ENCODE peak calls at places on chromosomes 4 and X, in seven cellular contexts. T is fibroblast of pulmonary artery; O is foreskin fibroblast; P is HFF-Myc; C is IMR-90; Q is PC-3; U is CD8-positive, alpha-beta T cell. I is an unnamed sample.

GRCh38 chr4:139243448-139244365 is 36.3 kb downstream of the MGARP start:
- DNase-seq in T (peak), O (peak), P (peak), C (peak), Q (peak), U (no peak), I (peak)

GRCh38 chrX:45622042-45622423 is 421.4 kb upstream of the DIPK2B start:
- DNase-seq in T (no peak), O (no peak), P (no peak), C (no peak), Q (no peak), U (no peak), I (no peak)

GRCh38 chr4:138851626-138852443 is 163.7 kb upstream of the NOCT start:
- DNase-seq in T (no peak), O (no peak), P (no peak), C (peak), Q (no peak), U (no peak), I (no peak)

GRCh38 chr4:180160195-180160985 is 2082.8 kb upstream of the TENM3 start:
- DNase-seq in T (no peak), O (no peak), P (no peak), C (peak), Q (no peak), U (no peak), I (no peak)

GRCh38 chr4:6019316-6020263 is 1.4 kb upstream of the C4orf50 start:
- DNase-seq in T (peak), O (peak), P (peak), C (peak), Q (peak), U (no peak), I (peak)

GRCh38 chrX:129572422-129572821 is 32.4 kb downstream of the OCRL start:
- DNase-seq in T (no peak), O (no peak), P (no peak), C (no peak), Q (no peak), U (no peak), I (peak)

GRCh38 chr4:184400891-184401290 is 73.5 kb downstream of the IRF2 start:
- DNase-seq in T (no peak), O (no peak), P (no peak), C (no peak), Q (no peak), U (no peak), I (no peak)

GRCh38 chrX:12978205-12979010 is 3.5 kb downstream of the TMSB4X start:
- DNase-seq in T (peak), O (peak), P (no peak), C (peak), Q (peak), U (no peak), I (peak)

GRCh38 chr4:112140536-112140935 is 4.7 kb upstream of the FAM241A start:
- DNase-seq in T (peak), O (no peak), P (no peak), C (no peak), Q (no peak), U (no peak), I (peak)

GRCh38 chr4:44351069-44351468 is 97.5 kb downstream of the KCTD8 start:
- DNase-seq in T (peak), O (no peak), P (no peak), C (no peak), Q (peak), U (no peak), I (no peak)

GRCh38 chr4:8699479-8700145 is 107.0 kb downstream of the CPZ start:
- DNase-seq in T (no peak), O (no peak), P (no peak), C (no peak), Q (no peak), U (no peak), I (no peak)

GRCh38 chrX:41518841-41519220 is 71.7 kb downstream of the NYX start:
- DNase-seq in T (no peak), O (no peak), P (no peak), C (peak), Q (no peak), U (no peak), I (no peak)

GRCh38 chrX:257681-258289 is 23.4 kb upstream of the PLCXD1 start:
- DNase-seq in T (no peak), O (no peak), P (no peak), C (no peak), Q (no peak), U (no peak), I (no peak)

GRCh38 chr4:128335541-128335940 is 47.9 kb upstream of the PGRMC2 start:
- DNase-seq in T (no peak), O (no peak), P (no peak), C (no peak), Q (no peak), U (no peak), I (no peak)

GRCh38 chr4:7358100-7358735 is 76.5 kb downstream of the PSAPL1 start:
- DNase-seq in T (peak), O (peak), P (peak), C (peak), Q (peak), U (no peak), I (peak)

GRCh38 chr4:81457921-81458520 is 13.7 kb downstream of the RASGEF1B start:
- DNase-seq in T (no peak), O (no peak), P (no peak), C (no peak), Q (no peak), U (no peak), I (no peak)

GRCh38 chr4:40856836-40857362 is 107.1 kb downstream of the NSUN7 start:
- DNase-seq in T (peak), O (peak), P (no peak), C (peak), Q (peak), U (peak), I (peak)
- H3K4me3 ChIP-seq in T (peak), O (peak), P (peak), C (peak), Q (peak), U (peak), I (peak)

DNA sequence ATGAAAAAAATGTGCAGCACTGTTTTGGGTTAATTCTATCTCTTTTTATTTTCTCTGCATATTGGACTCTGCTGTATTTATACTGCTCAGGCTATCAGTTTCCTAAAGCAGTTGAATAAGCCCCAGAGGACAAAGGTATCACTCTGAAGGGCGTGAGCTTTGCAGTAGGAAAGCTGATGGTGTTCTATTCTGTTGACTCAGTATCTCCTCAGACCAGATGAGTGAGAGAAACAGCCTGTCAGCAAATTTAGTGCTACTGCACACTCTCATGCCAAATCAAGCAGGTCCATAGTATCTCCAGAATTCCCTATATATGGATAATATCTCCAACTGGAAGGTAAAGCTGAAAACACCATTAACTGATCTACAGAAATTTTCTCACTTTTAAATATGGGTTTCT is 132.3 kb upstream of the UGT8 start:
- DNase-seq in T (no peak), O (no peak), P (no peak), C (no peak), Q (no peak), U (no peak), I (no peak)
- TF ChIP-seq CTCF in T (no peak), O (no peak), P (no peak), C (no peak), Q (no peak), U (no peak), I (no peak)

GRCh38 chr4:173516621-173517612 is 13.1 kb downstream of the HAND2 start:
- DNase-seq in T (peak), O (no peak), P (no peak), C (no peak), Q (no peak), U (no peak), I (peak)
- H3K4me3 ChIP-seq in T (no peak), O (no peak), P (no peak), C (no peak), Q (no peak), U (no peak), I (peak)

GRCh38 chr4:124713213-124713592 is 671 bp upstream of the ANKRD50 start:
- DNase-seq in T (peak), O (peak), P (no peak), C (peak), Q (peak), U (no peak), I (peak)
- TF ChIP-seq CTCF in T (peak), O (peak), P (peak), C (peak), Q (peak), U (no peak), I (peak)

GRCh38 chr4:169604131-169604900 is 8.1 kb downstream of the NEK1 start:
- DNase-seq in T (peak), O (peak), P (no peak), C (peak), Q (peak), U (no peak), I (peak)
- H3K4me3 ChIP-seq in T (no peak), O (no peak), P (no peak), C (no peak), Q (no peak), U (no peak), I (no peak)

DNA sequence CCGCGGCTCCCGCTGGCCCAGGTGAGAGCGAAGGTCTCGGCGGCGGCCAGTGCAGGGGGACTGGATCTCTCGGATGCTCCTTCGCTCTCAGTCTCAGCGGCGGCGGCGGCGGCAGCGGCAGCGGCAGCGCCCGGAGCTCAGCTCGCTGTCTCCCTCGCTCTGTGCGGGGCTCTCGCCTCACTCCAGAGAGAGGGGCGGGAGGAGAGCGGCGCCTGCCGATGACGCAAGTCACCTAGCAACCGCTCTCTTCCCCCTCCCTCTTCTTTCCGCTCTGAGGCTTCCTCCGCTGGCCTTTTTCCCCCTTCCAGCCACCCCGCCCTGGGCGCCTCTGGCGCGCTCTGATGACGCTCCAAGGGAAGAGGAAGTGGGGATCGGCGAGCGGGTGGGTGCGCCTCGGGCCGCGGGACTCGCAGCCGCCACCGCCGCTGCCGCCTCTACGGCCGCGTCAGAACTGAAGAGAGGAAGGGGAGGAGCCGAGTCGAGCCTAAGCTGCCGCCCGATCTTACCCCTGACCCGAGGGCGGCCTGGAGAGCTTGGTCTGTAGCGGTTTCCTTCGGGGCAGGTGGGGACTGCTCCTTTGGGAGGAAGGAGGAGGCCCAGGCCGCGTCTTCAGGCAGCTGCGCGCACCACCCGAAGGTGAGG is at the start of gene FBXW7:
- DNase-seq in T (peak), O (peak), P (peak), C (peak), Q (peak), U (peak), I (peak)
- TF ChIP-seq CTCF in T (no peak), O (no peak), P (no peak), C (no peak), Q (no peak), U (no peak), I (no peak)

GRCh38 chr4:99987681-99988080 is 37.6 kb upstream of the H2AZ1 start:
- DNase-seq in T (no peak), O (no peak), P (no peak), C (no peak), Q (no peak), U (no peak), I (no peak)
- H3K4me3 ChIP-seq in T (no peak), O (no peak), P (no peak), C (no peak), Q (no peak), U (no peak), I (no peak)

GRCh38 chr4:156294577-156294976 is 340.9 kb upstream of the CTSO start:
- DNase-seq in T (peak), O (peak), P (peak), C (peak), Q (peak), U (no peak), I (peak)
- TF ChIP-seq CTCF in T (peak), O (peak), P (peak), C (peak), Q (peak), U (no peak), I (peak)

GRCh38 chrX:115591856-115592842 is 31.2 kb downstream of the PLS3 start:
- DNase-seq in T (no peak), O (no peak), P (no peak), C (no peak), Q (peak), U (no peak), I (no peak)

GRCh38 chrX:115592997-115593734 is 32.2 kb downstream of the PLS3 start:
- DNase-seq in T (peak), O (no peak), P (no peak), C (peak), Q (peak), U (no peak), I (peak)

GRCh38 chrX:115591420-115591819 is 30.4 kb downstream of the PLS3 start:
- DNase-seq in T (no peak), O (no peak), P (no peak), C (no peak), Q (no peak), U (no peak), I (no peak)

GRCh38 chrX:115598556-115598955 is 37.6 kb downstream of the PLS3 start:
- DNase-seq in T (no peak), O (no peak), P (no peak), C (no peak), Q (no peak), U (no peak), I (no peak)

GRCh38 chrX:115595049-115595448 is 34.1 kb downstream of the PLS3 start:
- DNase-seq in T (peak), O (no peak), P (no peak), C (no peak), Q (no peak), U (no peak), I (peak)
- H3K4me3 ChIP-seq in T (peak), O (no peak), P (no peak), C (no peak), Q (peak), U (no peak), I (peak)